ENCODE peak calls at places on chromosomes 7 and 10, in six cellular contexts. E, T, N, W, H and D are unnamed samples. For H3K36me3, the result is how much of the 10 kb centered on the place peaks cover.

GRCh38 chr7:7889791-7890568 is 78.6 kb upstream of the GLCCI1 start:
- DNase-seq in T (no peak), N (no peak), W (no peak), H (peak), E (no peak), D (no peak)

GRCh38 chr7:134885967-134886352 is 100.3 kb upstream of the AGBL3 start:
- DNase-seq in E (peak), T (no peak), N (no peak), H (peak), W (no peak), D (no peak)

GRCh38 chr10:62869958-62870357 is 53.8 kb upstream of the EGR2 start:
- DNase-seq in E (peak), N (no peak), W (no peak), T (no peak), H (no peak), D (no peak)

GRCh38 chr7:101527844-101528667 is 101.0 kb downstream of the MYL10 start:
- DNase-seq in W (no peak), E (no peak), T (peak), H (peak), N (no peak), D (no peak)

GRCh38 chr10:77422491-77423338 is 214.9 kb downstream of the KCNMA1 start:
- DNase-seq in W (no peak), E (peak), N (peak), H (no peak), T (no peak), D (no peak)

GRCh38 chr10:3774018-3774813 is 10.8 kb downstream of the KLF6 start:
- DNase-seq in E (peak), H (peak), N (no peak), T (no peak), W (no peak), D (no peak)

GRCh38 chr10:119679480-119679829 is 28.3 kb downstream of the BAG3 start:
- DNase-seq in N (no peak), W (no peak), E (no peak), T (no peak), H (no peak), D (no peak)

GRCh38 chr10:74213571-74214162 is 62.6 kb downstream of the ADK start:
- DNase-seq in N (no peak), H (peak), W (peak), T (no peak), E (peak), D (peak)

GRCh38 chr7:44697136-44698045 is 51.3 kb upstream of the ZMIZ2 start:
- DNase-seq in H (no peak), W (no peak), N (no peak), T (no peak), E (no peak), D (no peak)

GRCh38 chr10:28254290-28254985 is 48.4 kb downstream of the MPP7 start:
- DNase-seq in H (peak), E (peak), N (peak), T (no peak), W (no peak), D (no peak)

GRCh38 chr10:95288273-95288672 is 2.5 kb downstream of the PDLIM1 start:
- DNase-seq in E (no peak), H (no peak), W (no peak), T (no peak), N (no peak), D (no peak)

GRCh38 chr7:127832592-127832991 is 180.6 kb downstream of the SND1 start:
- DNase-seq in W (no peak), H (no peak), E (no peak), N (no peak), T (no peak), D (no peak)

GRCh38 chr7:127831312-127832212 is 179.6 kb downstream of the SND1 start:
- DNase-seq in H (no peak), W (no peak), T (no peak), N (no peak), E (no peak), D (no peak)

GRCh38 chr7:127833641-127834040 is 181.6 kb downstream of the SND1 start:
- DNase-seq in W (no peak), E (peak), T (no peak), H (peak), N (no peak), D (no peak)

GRCh38 chr7:127838816-127839415 is 186.9 kb downstream of the SND1 start:
- DNase-seq in T (no peak), N (peak), E (peak), W (no peak), H (peak), D (no peak)

DNA sequence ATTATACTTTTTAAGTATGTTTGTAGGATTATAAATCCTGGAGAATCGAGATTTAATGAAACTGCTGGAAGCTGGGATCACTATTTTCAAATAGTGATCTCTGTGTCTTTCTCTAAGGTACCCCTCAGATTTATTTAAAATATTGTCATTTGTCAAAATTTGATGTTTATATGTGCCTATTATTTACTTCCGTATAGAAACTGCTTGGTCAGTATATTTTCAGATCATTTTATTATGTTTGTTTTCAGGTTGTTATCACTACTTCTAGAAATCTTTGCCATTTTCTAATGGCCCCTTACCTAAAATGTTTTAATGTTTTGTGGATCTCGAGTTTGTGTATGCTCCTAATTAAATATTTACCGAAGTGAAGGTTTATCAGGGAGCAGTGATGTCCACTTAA is 183.7 kb downstream of the SND1 start:
- DNase-seq in E (no peak), N (no peak), W (no peak), H (no peak), T (no peak), D (no peak)
- H3K36me3 ChIP-seq in E (under half), N (under half), W (under half), H (under half), T (under half), D (under half)

GRCh38 chr7:150800576-150801241 is at the start of gene TMEM176A:
- DNase-seq in W (no peak), H (no peak), N (no peak), T (peak), E (no peak), D (peak)
- H3K4me3 ChIP-seq in W (no peak), H (peak), N (peak), T (peak), E (peak), D (peak)

GRCh38 chr7:149006345-149006725 is 22.0 kb downstream of the PDIA4 start:
- DNase-seq in E (no peak), H (no peak), N (no peak), W (no peak), T (no peak), D (peak)

GRCh38 chr7:149010451-149010850 is 17.9 kb downstream of the PDIA4 start:
- DNase-seq in W (no peak), N (no peak), H (no peak), T (no peak), E (no peak), D (peak)

GRCh38 chr7:149005427-149006344 is 22.6 kb downstream of the PDIA4 start:
- DNase-seq in H (peak), T (peak), N (peak), W (peak), E (peak), D (peak)

GRCh38 chr7:149007146-149007545 is 21.2 kb downstream of the PDIA4 start:
- DNase-seq in E (no peak), T (no peak), N (no peak), H (no peak), W (no peak), D (peak)

GRCh38 chr7:149007615-149008014 is 20.7 kb downstream of the PDIA4 start:
- DNase-seq in T (no peak), N (no peak), W (no peak), E (no peak), H (no peak), D (peak)
- H3K36me3 ChIP-seq in T (under half), N (under half), W (half or more), E (half or more), H (half or more), D (half or more)

GRCh38 chr7:47538846-47539311 is 43.0 kb downstream of the TNS3 start:
- DNase-seq in N (no peak), H (no peak), E (no peak), W (no peak), T (no peak), D (no peak)

GRCh38 chr7:47539398-47540052 is 42.4 kb downstream of the TNS3 start:
- DNase-seq in T (no peak), N (no peak), E (peak), W (no peak), H (peak), D (no peak)

GRCh38 chr7:47536705-47537611 is 45.0 kb downstream of the TNS3 start:
- DNase-seq in E (peak), N (peak), H (peak), W (peak), T (peak), D (peak)

GRCh38 chr7:47535704-47536628 is 45.9 kb downstream of the TNS3 start:
- DNase-seq in H (no peak), W (peak), T (no peak), N (no peak), E (no peak), D (peak)

GRCh38 chr7:47537716-47538640 is 43.9 kb downstream of the TNS3 start:
- DNase-seq in N (no peak), H (no peak), E (no peak), W (peak), T (no peak), D (peak)
- H3K4me3 ChIP-seq in N (peak), H (peak), E (no peak), W (peak), T (peak), D (peak)